ENCODE peak calls at places on chromosomes 11 and 22, in seven cellular contexts. N, Q, Y, S, U, A and C are unnamed samples.

GRCh38 chr22:42788466-42788865 is 67.8 kb upstream of the A4GALT start:
- DNase-seq in N (no peak), Q (no peak), Y (no peak), S (no peak), U (no peak), A (no peak), C (no peak)

GRCh38 chr11:116730568-116730967 is 42.2 kb downstream of the BUD13 start:
- DNase-seq in N (no peak), Q (peak; percentile 40), Y (no peak), S (peak; percentile 42), U (no peak), A (no peak), C (no peak)

GRCh38 chr11:110972640-110973039 is 260.4 kb upstream of the ARHGAP20 start:
- DNase-seq in N (no peak), Q (no peak), Y (no peak), S (no peak), U (no peak), A (no peak), C (no peak)

GRCh38 chr11:65489061-65489705 is 9.7 kb upstream of the MALAT1 start:
- DNase-seq in N (peak; percentile 96), Q (peak; percentile 94), Y (no peak), S (peak; percentile 64), U (peak; percentile 83), A (no peak), C (no peak)

GRCh38 chr11:44555031-44555800 is 10.2 kb upstream of the CD82 start:
- DNase-seq in N (no peak), Q (no peak), Y (no peak), S (no peak), U (no peak), A (no peak), C (no peak)

GRCh38 chr11:86588566-86589090 is 83.8 kb downstream of the ME3 start:
- DNase-seq in N (no peak), Q (peak; percentile 65), Y (no peak), S (no peak), U (no peak), A (no peak), C (no peak)

GRCh38 chr11:66479741-66480115 is 506 bp upstream of the DPP3 start:
- DNase-seq in N (no peak), Q (no peak), Y (no peak), S (no peak), U (no peak), A (no peak), C (no peak)

GRCh38 chr11:133982901-133983300 is 26.1 kb upstream of the IGSF9B start:
- DNase-seq in N (no peak), Q (no peak), Y (no peak), S (no peak), U (no peak), A (no peak), C (no peak)

GRCh38 chr11:69801513-69802335 is 17.5 kb downstream of the FGF3 start:
- DNase-seq in N (peak; percentile 54), Q (peak; percentile 95), Y (no peak), S (no peak), U (no peak), A (no peak), C (no peak)

GRCh38 chr11:82989628-82990404 is 81.9 kb downstream of the RAB30 start:
- DNase-seq in N (no peak), Q (no peak), Y (no peak), S (no peak), U (no peak), A (no peak), C (no peak)

GRCh38 chr11:99773646-99774045 is 752.9 kb downstream of the CNTN5 start:
- DNase-seq in N (no peak), Q (no peak), Y (no peak), S (no peak), U (no peak), A (no peak), C (no peak)

GRCh38 chr11:68433541-68433940 is 27.0 kb upstream of the PPP6R3 start:
- DNase-seq in N (no peak), Q (no peak), Y (no peak), S (no peak), U (no peak), A (no peak), C (no peak)

GRCh38 chr22:36644333-36644757 is 59.2 kb downstream of the CACNG2 start:
- DNase-seq in N (peak; percentile 84), Q (peak; percentile 90), Y (no peak), S (no peak), U (no peak), A (peak; percentile 66), C (no peak)

GRCh38 chr22:23306926-23307325 is 126.6 kb downstream of the BCR start:
- DNase-seq in N (no peak), Q (no peak), Y (no peak), S (peak; percentile 27), U (no peak), A (no peak), C (no peak)

GRCh38 chr11:74015919-74016684 is 7.2 kb upstream of the UCP3 start:
- DNase-seq in N (no peak), Q (no peak), Y (no peak), S (no peak), U (no peak), A (no peak), C (no peak)

GRCh38 chr11:19679952-19680823 is 32.4 kb upstream of the NAV2 start:
- DNase-seq in N (peak; percentile 25), Q (peak; percentile 86), Y (no peak), S (peak; percentile 89), U (peak; percentile 75), A (peak; percentile 41), C (no peak)

GRCh38 chr22:46053563-46054090 is 76.7 kb upstream of the WNT7B start:
- DNase-seq in N (no peak), Q (no peak), Y (peak; percentile 52), S (peak; percentile 92), U (peak; percentile 73), A (peak; percentile 77), C (no peak)

GRCh38 chr11:93498099-93499040 is 44.8 kb downstream of the SMCO4 start:
- DNase-seq in N (no peak), Q (peak; percentile 78), Y (no peak), S (no peak), U (no peak), A (no peak), C (no peak)

GRCh38 chr22:48954781-48955311 is 872.8 kb downstream of the BRD1 start:
- DNase-seq in N (no peak), Q (peak; percentile 40), Y (no peak), S (peak; percentile 38), U (peak; percentile 21), A (no peak), C (no peak)

GRCh38 chr11:68371176-68372041 is 59.0 kb downstream of the LRP5 start:
- DNase-seq in N (no peak), Q (no peak), Y (no peak), S (no peak), U (no peak), A (no peak), C (no peak)

GRCh38 chr11:44680982-44681597 is 45.7 kb upstream of the TSPAN18 start:
- DNase-seq in N (no peak), Q (no peak), Y (no peak), S (no peak), U (no peak), A (no peak), C (no peak)

GRCh38 chr11:130874955-130875531 is 41.2 kb downstream of the SNX19 start:
- DNase-seq in N (no peak), Q (no peak), Y (no peak), S (no peak), U (no peak), A (no peak), C (no peak)

DNA sequence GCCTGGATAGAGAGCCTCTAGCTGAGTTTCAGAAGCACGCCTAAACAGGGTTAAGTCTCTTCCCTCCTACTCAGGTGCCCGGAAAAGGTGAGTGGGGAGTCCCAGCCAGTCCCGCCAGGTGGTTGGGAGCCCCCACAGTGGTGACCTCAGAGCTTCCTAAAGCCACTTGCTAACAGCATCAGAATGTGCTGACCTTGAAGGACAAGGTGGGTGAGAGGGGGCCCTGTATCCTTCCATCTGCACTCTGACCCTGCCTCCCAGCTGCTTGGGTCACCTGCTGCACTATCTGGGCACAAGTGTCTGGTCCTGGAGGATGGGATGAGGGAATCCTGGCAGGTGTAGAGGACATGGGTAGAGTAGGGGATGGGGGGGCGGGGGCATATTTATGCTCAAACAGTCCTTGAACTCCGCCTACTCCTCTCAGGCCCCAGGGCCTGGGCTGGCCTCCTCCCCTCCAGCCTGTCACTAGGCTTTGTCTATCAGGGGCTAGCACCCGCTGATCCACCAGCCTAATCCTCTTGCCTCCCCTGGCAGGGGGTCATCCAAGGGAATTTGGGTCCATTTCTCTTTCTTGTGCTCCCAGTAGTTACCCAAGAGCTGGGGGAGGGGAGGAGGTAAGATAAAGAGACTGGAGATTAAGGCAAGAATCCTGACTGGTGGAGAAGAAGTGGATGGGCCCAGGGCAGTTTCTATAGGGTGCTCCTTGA is 3.4 kb downstream of the USP2 start:
- DNase-seq in N (no peak), Q (peak; percentile 96), Y (no peak), S (peak; percentile 38), U (no peak), A (no peak), C (no peak)
- H3K4me1 ChIP-seq in N (peaks cover 67% of the 10 kb centered on the region), Q (peaks cover 47% of the 10 kb centered on the region), Y (peaks cover 20% of the 10 kb centered on the region), S (peaks cover 31% of the 10 kb centered on the region), U (peaks cover 21% of the 10 kb centered on the region), A (peaks cover 12% of the 10 kb centered on the region), C (peaks cover 74% of the 10 kb centered on the region)

GRCh38 chr11:125170001-125170405 is 5.5 kb downstream of the PKNOX2 start:
- DNase-seq in N (no peak), Q (no peak), Y (no peak), S (no peak), U (no peak), A (no peak), C (no peak)
- H3K9me3 ChIP-seq in N (no peaks in the 10 kb centered on the region), Q (no peaks in the 10 kb centered on the region), Y (no peaks in the 10 kb centered on the region), S (no peaks in the 10 kb centered on the region), U (no peaks in the 10 kb centered on the region), A (no peaks in the 10 kb centered on the region), C (no peaks in the 10 kb centered on the region)

GRCh38 chr22:50711446-50712340 is 26.3 kb upstream of the ACR start:
- DNase-seq in N (no peak), Q (peak; percentile 40), Y (no peak), S (peak; percentile 53), U (no peak), A (no peak), C (no peak)
- H3K27ac ChIP-seq in N (no peak overlapping the region), Q (no peak overlapping the region), Y (no peak overlapping the region), S (no peak overlapping the region), U (no peak overlapping the region), A (no peak overlapping the region), C (no peak overlapping the region)

GRCh38 chr11:60951611-60951908 is 416 bp downstream of the SLC15A3 start:
- DNase-seq in N (no peak), Q (no peak), Y (no peak), S (no peak), U (no peak), A (no peak), C (no peak)
- H3K4me1 ChIP-seq in N (no peaks in the 10 kb centered on the region), Q (no peaks in the 10 kb centered on the region), Y (peaks cover 12% of the 10 kb centered on the region), S (peaks cover 23% of the 10 kb centered on the region), U (peaks cover 4% of the 10 kb centered on the region), A (no peaks in the 10 kb centered on the region), C (peaks cover 62% of the 10 kb centered on the region)

GRCh38 chr22:47249370-47249928 is 487.0 kb downstream of the TBC1D22A start:
- DNase-seq in N (no peak), Q (no peak), Y (no peak), S (no peak), U (no peak), A (no peak), C (no peak)
- H3K9me3 ChIP-seq in N (no peaks in the 10 kb centered on the region), Q (peaks cover 52% of the 10 kb centered on the region), Y (no peaks in the 10 kb centered on the region), S (peaks cover 3% of the 10 kb centered on the region), U (no peaks in the 10 kb centered on the region), A (no peaks in the 10 kb centered on the region), C (no peaks in the 10 kb centered on the region)

GRCh38 chr11:88357323-88358039 is 19.9 kb upstream of the CTSC start:
- DNase-seq in N (no peak), Q (no peak), Y (no peak), S (no peak), U (no peak), A (no peak), C (no peak)
- H3K27ac ChIP-seq in N (no peak overlapping the region), Q (no peak overlapping the region), Y (no peak overlapping the region), S (peak overlapping the region; percentile 34), U (no peak overlapping the region), A (no peak overlapping the region), C (no peak overlapping the region)